ENCODE peak calls at places on chromosomes 13 and 19, in six cellular contexts. One of them, this sample, is unnamed.

GRCh38 chr19:38838208-38838985 is 6.8 kb upstream of the ECH1 start:
- DNase-seq in fibroblast of the aortic adventitia: no peak
- DNase-seq in thoracic aorta: no peak
- DNase-seq in skeletal muscle cell: no peak
- DNase-seq in mucosa of descending colon: no peak
- DNase-seq in tibial nerve: no peak
- DNase-seq in this sample: no peak

GRCh38 chr19:29724102-29724641 is 9.1 kb upstream of the C19orf12 start:
- DNase-seq in fibroblast of the aortic adventitia: no peak
- DNase-seq in thoracic aorta: no peak
- DNase-seq in skeletal muscle cell: no peak
- DNase-seq in mucosa of descending colon: no peak
- DNase-seq in tibial nerve: no peak
- DNase-seq in this sample: no peak

GRCh38 chr19:30344446-30345425 is 27.4 kb upstream of the ZNF536 start:
- DNase-seq in fibroblast of the aortic adventitia: no peak
- DNase-seq in thoracic aorta: no peak
- DNase-seq in skeletal muscle cell: no peak
- DNase-seq in mucosa of descending colon: no peak
- DNase-seq in tibial nerve: no peak
- DNase-seq in this sample: no peak

GRCh38 chr13:108272333-108272732 is 2.8 kb downstream of the TNFSF13B start:
- DNase-seq in fibroblast of the aortic adventitia: no peak
- DNase-seq in thoracic aorta: no peak
- DNase-seq in skeletal muscle cell: no peak
- DNase-seq in mucosa of descending colon: no peak
- DNase-seq in tibial nerve: no peak
- DNase-seq in this sample: no peak

GRCh38 chr19:57348136-57348535 is 2.9 kb upstream of the ZNF304 start:
- DNase-seq in fibroblast of the aortic adventitia: peak; percentile 75
- DNase-seq in thoracic aorta: no peak
- DNase-seq in skeletal muscle cell: no peak
- DNase-seq in mucosa of descending colon: no peak
- DNase-seq in tibial nerve: no peak
- DNase-seq in this sample: no peak

GRCh38 chr13:112587359-112587766 is 590 bp downstream of the TUBGCP3 start:
- DNase-seq in fibroblast of the aortic adventitia: peak; percentile 88
- DNase-seq in thoracic aorta: peak; percentile 60
- DNase-seq in skeletal muscle cell: peak; percentile 54
- DNase-seq in mucosa of descending colon: peak; percentile 86
- DNase-seq in tibial nerve: peak; percentile 62
- DNase-seq in this sample: peak; percentile 67

GRCh38 chr19:28289294-28290063 is 923.5 kb downstream of the UQCRFS1 start:
- DNase-seq in fibroblast of the aortic adventitia: peak; percentile 30
- DNase-seq in thoracic aorta: no peak
- DNase-seq in skeletal muscle cell: no peak
- DNase-seq in mucosa of descending colon: peak; percentile 74
- DNase-seq in tibial nerve: no peak
- DNase-seq in this sample: no peak

GRCh38 chr13:67377919-67378318 is 147.8 kb upstream of the PCDH9 start:
- DNase-seq in fibroblast of the aortic adventitia: no peak
- DNase-seq in thoracic aorta: no peak
- DNase-seq in skeletal muscle cell: no peak
- DNase-seq in mucosa of descending colon: no peak
- DNase-seq in tibial nerve: no peak
- DNase-seq in this sample: no peak

GRCh38 chr13:48485447-48485846 is 47.4 kb downstream of the RCBTB2 start:
- DNase-seq in fibroblast of the aortic adventitia: no peak
- DNase-seq in thoracic aorta: no peak
- DNase-seq in skeletal muscle cell: no peak
- DNase-seq in mucosa of descending colon: no peak
- DNase-seq in tibial nerve: no peak
- DNase-seq in this sample: no peak

GRCh38 chr19:49359851-49360845 is 2.1 kb downstream of the TEAD2 start:
- DNase-seq in fibroblast of the aortic adventitia: no peak
- DNase-seq in thoracic aorta: no peak
- DNase-seq in skeletal muscle cell: no peak
- DNase-seq in mucosa of descending colon: no peak
- DNase-seq in tibial nerve: no peak
- DNase-seq in this sample: no peak

GRCh38 chr13:74132152-74132767 is 1.9 kb downstream of the KLF12 start:
- DNase-seq in fibroblast of the aortic adventitia: peak; percentile 67
- DNase-seq in thoracic aorta: no peak
- DNase-seq in skeletal muscle cell: no peak
- DNase-seq in mucosa of descending colon: no peak
- DNase-seq in tibial nerve: no peak
- DNase-seq in this sample: no peak

GRCh38 chr13:84460989-84461388 is 578.7 kb upstream of the SLITRK1 start:
- DNase-seq in fibroblast of the aortic adventitia: no peak
- DNase-seq in thoracic aorta: no peak
- DNase-seq in skeletal muscle cell: no peak
- DNase-seq in mucosa of descending colon: no peak
- DNase-seq in tibial nerve: no peak
- DNase-seq in this sample: no peak

GRCh38 chr13:33634526-33635111 is 183.3 kb upstream of the RFC3 start:
- DNase-seq in fibroblast of the aortic adventitia: peak; percentile 63
- DNase-seq in thoracic aorta: no peak
- DNase-seq in skeletal muscle cell: no peak
- DNase-seq in mucosa of descending colon: no peak
- DNase-seq in tibial nerve: no peak
- DNase-seq in this sample: no peak

GRCh38 chr19:41263042-41263849 is 926 bp upstream of the HNRNPUL1 start:
- DNase-seq in fibroblast of the aortic adventitia: peak; percentile 76
- DNase-seq in thoracic aorta: peak; percentile 42
- DNase-seq in skeletal muscle cell: peak; percentile 73
- DNase-seq in mucosa of descending colon: peak; percentile 82
- DNase-seq in tibial nerve: peak; percentile 68
- DNase-seq in this sample: no peak

GRCh38 chr19:12052057-12052570 is 647 bp downstream of the ZNF878 start:
- DNase-seq in fibroblast of the aortic adventitia: peak; percentile 16
- DNase-seq in thoracic aorta: no peak
- DNase-seq in skeletal muscle cell: no peak
- DNase-seq in mucosa of descending colon: no peak
- DNase-seq in tibial nerve: no peak
- DNase-seq in this sample: no peak

GRCh38 chr13:32259116-32259515 is 56.0 kb downstream of the ZAR1L start:
- DNase-seq in fibroblast of the aortic adventitia: no peak
- DNase-seq in thoracic aorta: no peak
- DNase-seq in skeletal muscle cell: no peak
- DNase-seq in mucosa of descending colon: no peak
- DNase-seq in tibial nerve: no peak
- DNase-seq in this sample: no peak

GRCh38 chr13:47415048-47415447 is 518.2 kb upstream of the HTR2A start:
- DNase-seq in fibroblast of the aortic adventitia: peak; percentile 56
- DNase-seq in thoracic aorta: no peak
- DNase-seq in skeletal muscle cell: no peak
- DNase-seq in mucosa of descending colon: no peak
- DNase-seq in tibial nerve: no peak
- DNase-seq in this sample: no peak

GRCh38 chr19:3404324-3405260 is 38.2 kb downstream of the NFIC start:
- DNase-seq in fibroblast of the aortic adventitia: peak; percentile 93
- DNase-seq in thoracic aorta: peak; percentile 62
- DNase-seq in skeletal muscle cell: peak; percentile 66
- DNase-seq in mucosa of descending colon: peak; percentile 74
- DNase-seq in tibial nerve: peak; percentile 75
- DNase-seq in this sample: peak; percentile 81

GRCh38 chr19:53910170-53910518 is 1.1 kb downstream of the CACNG7 start:
- DNase-seq in fibroblast of the aortic adventitia: peak; percentile 30
- DNase-seq in thoracic aorta: no peak
- DNase-seq in skeletal muscle cell: no peak
- DNase-seq in mucosa of descending colon: peak; percentile 17
- DNase-seq in tibial nerve: no peak
- DNase-seq in this sample: no peak

GRCh38 chr13:32320528-32320927 is 5.2 kb downstream of the BRCA2 start:
- DNase-seq in fibroblast of the aortic adventitia: no peak
- DNase-seq in thoracic aorta: no peak
- DNase-seq in skeletal muscle cell: no peak
- DNase-seq in mucosa of descending colon: no peak
- DNase-seq in tibial nerve: no peak
- DNase-seq in this sample: no peak

GRCh38 chr13:101144808-101145419 is 271.4 kb downstream of the NALCN start:
- DNase-seq in fibroblast of the aortic adventitia: peak; percentile 83
- DNase-seq in thoracic aorta: no peak
- DNase-seq in skeletal muscle cell: no peak
- DNase-seq in mucosa of descending colon: no peak
- DNase-seq in tibial nerve: no peak
- DNase-seq in this sample: peak; percentile 29

GRCh38 chr13:40228981-40229380 is 437.5 kb downstream of the FOXO1 start:
- DNase-seq in fibroblast of the aortic adventitia: no peak
- DNase-seq in thoracic aorta: no peak
- DNase-seq in skeletal muscle cell: no peak
- DNase-seq in mucosa of descending colon: no peak
- DNase-seq in tibial nerve: no peak
- DNase-seq in this sample: no peak

GRCh38 chr13:65613004-65613403 is 1617.1 kb downstream of the PCDH9 start:
- DNase-seq in fibroblast of the aortic adventitia: no peak
- DNase-seq in thoracic aorta: no peak
- DNase-seq in skeletal muscle cell: no peak
- DNase-seq in mucosa of descending colon: no peak
- DNase-seq in tibial nerve: no peak
- DNase-seq in this sample: no peak

GRCh38 chr19:55686311-55687050 is 11.5 kb downstream of the EPN1 start:
- DNase-seq in fibroblast of the aortic adventitia: no peak
- DNase-seq in thoracic aorta: no peak
- DNase-seq in skeletal muscle cell: no peak
- DNase-seq in mucosa of descending colon: peak; percentile 53
- DNase-seq in tibial nerve: no peak
- DNase-seq in this sample: no peak

GRCh38 chr19:15463865-15464371 is 426 bp downstream of the RASAL3 start:
- DNase-seq in fibroblast of the aortic adventitia: no peak
- DNase-seq in thoracic aorta: no peak
- DNase-seq in skeletal muscle cell: no peak
- DNase-seq in mucosa of descending colon: peak; percentile 85
- DNase-seq in tibial nerve: no peak
- DNase-seq in this sample: no peak

GRCh38 chr13:36973621-36974268 is 25.4 kb downstream of the ALG5 start:
- DNase-seq in fibroblast of the aortic adventitia: no peak
- DNase-seq in thoracic aorta: no peak
- DNase-seq in skeletal muscle cell: no peak
- DNase-seq in mucosa of descending colon: no peak
- DNase-seq in tibial nerve: no peak
- DNase-seq in this sample: no peak

GRCh38 chr19:1082165-1082927 is 12.8 kb downstream of the POLR2E start:
- DNase-seq in fibroblast of the aortic adventitia: peak; percentile 20
- DNase-seq in thoracic aorta: no peak
- DNase-seq in skeletal muscle cell: no peak
- DNase-seq in mucosa of descending colon: peak; percentile 97
- DNase-seq in tibial nerve: no peak
- DNase-seq in this sample: no peak

DNA sequence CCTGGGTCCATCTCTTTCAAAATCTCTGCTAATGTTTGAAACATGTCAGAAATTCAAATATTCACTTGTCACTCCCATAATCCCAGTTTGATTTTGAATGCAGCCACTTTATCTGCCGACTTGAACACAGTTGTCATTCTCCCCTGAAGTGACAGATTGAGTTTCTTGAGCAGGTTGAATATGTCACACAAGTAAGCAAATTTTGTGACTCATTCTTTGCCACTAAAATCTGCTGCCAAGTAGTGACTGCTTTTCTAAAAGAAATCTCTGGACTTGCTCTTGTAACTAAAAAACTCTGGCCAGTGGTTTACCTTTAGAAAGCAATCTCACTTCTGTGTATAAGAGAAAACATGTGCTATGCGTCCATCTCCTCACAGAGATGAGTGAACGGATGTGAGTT is 357.1 kb downstream of the LMO7 start:
- DNase-seq in fibroblast of the aortic adventitia: no peak
- DNase-seq in thoracic aorta: no peak
- DNase-seq in skeletal muscle cell: no peak
- DNase-seq in mucosa of descending colon: no peak
- DNase-seq in tibial nerve: no peak
- DNase-seq in this sample: no peak
- H3K4me3 ChIP-seq in fibroblast of the aortic adventitia: no peak overlapping the region
- H3K4me3 ChIP-seq in thoracic aorta: no peak overlapping the region
- H3K4me3 ChIP-seq in skeletal muscle cell: no peak overlapping the region
- H3K4me3 ChIP-seq in mucosa of descending colon: no peak overlapping the region
- H3K4me3 ChIP-seq in tibial nerve: no peak overlapping the region
- H3K4me3 ChIP-seq in this sample: no peak overlapping the region

GRCh38 chr19:13103961-13104847 is 1.5 kb upstream of the LYL1 start:
- DNase-seq in fibroblast of the aortic adventitia: no peak
- DNase-seq in thoracic aorta: no peak
- DNase-seq in skeletal muscle cell: no peak
- DNase-seq in mucosa of descending colon: peak; percentile 92
- DNase-seq in tibial nerve: no peak
- DNase-seq in this sample: no peak
- H3K4me3 ChIP-seq in fibroblast of the aortic adventitia: no peak overlapping the region
- H3K4me3 ChIP-seq in thoracic aorta: peak overlapping the region; percentile 29
- H3K4me3 ChIP-seq in skeletal muscle cell: no peak overlapping the region
- H3K4me3 ChIP-seq in mucosa of descending colon: no peak overlapping the region
- H3K4me3 ChIP-seq in tibial nerve: no peak overlapping the region
- H3K4me3 ChIP-seq in this sample: no peak overlapping the region

DNA sequence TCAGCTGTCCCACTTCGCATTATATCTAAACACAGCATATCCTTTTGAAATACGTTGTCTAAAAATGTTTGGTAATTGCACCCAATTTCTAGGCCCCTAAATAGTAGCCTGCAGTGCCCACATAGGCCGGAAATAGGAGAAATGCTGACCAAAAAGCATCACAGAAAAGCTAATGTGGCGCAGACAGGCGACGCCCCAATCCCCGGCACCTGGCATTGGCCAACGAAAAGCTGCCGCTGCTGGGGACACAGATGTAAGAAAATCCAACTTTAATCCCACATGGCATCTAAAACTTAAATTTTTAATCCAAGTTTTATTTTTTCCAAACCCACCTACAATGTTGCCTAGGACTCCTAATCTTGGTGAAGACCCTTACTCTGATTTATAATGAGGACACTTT is 4.0 kb downstream of the SAFB2 start:
- DNase-seq in fibroblast of the aortic adventitia: no peak
- DNase-seq in thoracic aorta: no peak
- DNase-seq in skeletal muscle cell: no peak
- DNase-seq in mucosa of descending colon: no peak
- DNase-seq in tibial nerve: no peak
- DNase-seq in this sample: no peak
- H3K4me3 ChIP-seq in fibroblast of the aortic adventitia: no peak overlapping the region
- H3K4me3 ChIP-seq in thoracic aorta: no peak overlapping the region
- H3K4me3 ChIP-seq in skeletal muscle cell: no peak overlapping the region
- H3K4me3 ChIP-seq in mucosa of descending colon: no peak overlapping the region
- H3K4me3 ChIP-seq in tibial nerve: no peak overlapping the region
- H3K4me3 ChIP-seq in this sample: no peak overlapping the region

DNA sequence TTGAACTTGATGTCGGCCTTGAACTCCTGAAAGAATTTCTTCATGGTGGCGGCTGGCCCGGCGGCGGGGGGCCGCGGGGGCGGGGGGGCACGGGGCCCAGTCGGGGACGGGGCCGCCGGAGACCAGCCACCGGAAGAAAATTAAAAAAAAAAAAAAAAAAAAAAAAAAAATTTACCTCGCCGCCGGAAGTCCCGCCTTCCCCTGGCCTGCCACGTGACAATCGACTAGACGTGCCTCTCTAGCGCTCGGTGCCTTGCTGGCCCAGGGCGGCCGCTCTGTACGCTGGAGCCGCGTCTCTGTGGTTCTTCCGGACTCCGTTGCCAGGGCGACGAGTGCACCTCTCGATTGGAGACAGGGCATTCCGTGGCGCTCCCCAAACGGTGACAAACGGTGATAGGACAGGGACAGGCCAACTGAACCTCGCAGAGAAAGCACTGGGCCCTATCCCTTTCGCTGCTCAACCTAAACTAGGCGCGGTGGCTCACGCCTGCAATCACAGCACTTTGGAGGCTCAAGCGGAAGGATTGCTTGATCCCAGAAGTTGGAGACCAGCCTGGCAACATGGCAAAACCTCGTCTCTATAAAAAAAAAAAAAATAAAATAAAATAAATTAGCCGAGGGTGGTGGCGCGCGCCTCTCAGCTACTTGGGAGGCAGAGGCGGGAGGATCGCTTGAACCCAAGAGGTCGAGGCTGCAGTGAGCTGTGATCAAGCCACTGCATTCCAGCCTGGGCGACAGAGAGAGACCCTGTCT is at the start of gene UBXN6:
- DNase-seq in fibroblast of the aortic adventitia: peak; percentile 98
- DNase-seq in thoracic aorta: peak; percentile 97
- DNase-seq in skeletal muscle cell: peak; percentile 98
- DNase-seq in mucosa of descending colon: peak; percentile 99
- DNase-seq in tibial nerve: peak; percentile 97
- DNase-seq in this sample: peak; percentile 97
- H3K4me3 ChIP-seq in fibroblast of the aortic adventitia: peak within 1 kb of the TSS; percentile 94
- H3K4me3 ChIP-seq in thoracic aorta: peak within 1 kb of the TSS; percentile 86
- H3K4me3 ChIP-seq in skeletal muscle cell: peak within 1 kb of the TSS; percentile 89
- H3K4me3 ChIP-seq in mucosa of descending colon: peak within 1 kb of the TSS; percentile 57
- H3K4me3 ChIP-seq in tibial nerve: peak within 1 kb of the TSS; percentile 65
- H3K4me3 ChIP-seq in this sample: peak within 1 kb of the TSS; percentile 84